ENCODE peak calls at places on chromosomes 12 and 14, in ten cellular contexts. One of them, this sample, is unnamed.

GRCh38 chr14:98608071-98609060 is 663.6 kb downstream of the BCL11B start:
- DNase-seq in neuronal stem cell: no peak
- DNase-seq in NCI-H1930: no peak
- DNase-seq in lung microvascular endothelial cell: no peak
- DNase-seq in cardiac muscle cell: no peak
- DNase-seq in colonic mucosa: no peak
- DNase-seq in neural crest cell: no peak
- DNase-seq in T-helper 9 cell: no peak
- DNase-seq in right atrium auricular region: no peak
- DNase-seq in cardiac fibroblast: no peak
- DNase-seq in this sample: no peak

GRCh38 chr12:24244801-24245200 is 295.3 kb upstream of the SOX5 start:
- DNase-seq in neuronal stem cell: no peak
- DNase-seq in NCI-H1930: peak
- DNase-seq in lung microvascular endothelial cell: no peak
- DNase-seq in cardiac muscle cell: no peak
- DNase-seq in colonic mucosa: no peak
- DNase-seq in neural crest cell: no peak
- DNase-seq in T-helper 9 cell: no peak
- DNase-seq in right atrium auricular region: no peak
- DNase-seq in cardiac fibroblast: no peak
- DNase-seq in this sample: no peak

GRCh38 chr12:13205809-13206559 is 9.5 kb downstream of the EMP1 start:
- DNase-seq in neuronal stem cell: no peak
- DNase-seq in NCI-H1930: no peak
- DNase-seq in lung microvascular endothelial cell: no peak
- DNase-seq in cardiac muscle cell: no peak
- DNase-seq in colonic mucosa: no peak
- DNase-seq in neural crest cell: no peak
- DNase-seq in T-helper 9 cell: no peak
- DNase-seq in right atrium auricular region: no peak
- DNase-seq in cardiac fibroblast: peak
- DNase-seq in this sample: peak

GRCh38 chr14:36971263-36971855 is 201.0 kb downstream of the SLC25A21 start:
- DNase-seq in neuronal stem cell: no peak
- DNase-seq in NCI-H1930: no peak
- DNase-seq in lung microvascular endothelial cell: no peak
- DNase-seq in cardiac muscle cell: no peak
- DNase-seq in colonic mucosa: no peak
- DNase-seq in neural crest cell: no peak
- DNase-seq in T-helper 9 cell: no peak
- DNase-seq in right atrium auricular region: no peak
- DNase-seq in cardiac fibroblast: no peak
- DNase-seq in this sample: no peak

GRCh38 chr14:60482743-60483142 is 3.1 kb downstream of the C14orf39 start:
- DNase-seq in neuronal stem cell: no peak
- DNase-seq in NCI-H1930: no peak
- DNase-seq in lung microvascular endothelial cell: peak
- DNase-seq in cardiac muscle cell: no peak
- DNase-seq in colonic mucosa: no peak
- DNase-seq in neural crest cell: no peak
- DNase-seq in T-helper 9 cell: no peak
- DNase-seq in right atrium auricular region: no peak
- DNase-seq in cardiac fibroblast: peak
- DNase-seq in this sample: no peak

GRCh38 chr12:97943359-97943758 is 480.8 kb downstream of the RMST start:
- DNase-seq in neuronal stem cell: no peak
- DNase-seq in NCI-H1930: no peak
- DNase-seq in lung microvascular endothelial cell: no peak
- DNase-seq in cardiac muscle cell: no peak
- DNase-seq in colonic mucosa: no peak
- DNase-seq in neural crest cell: no peak
- DNase-seq in T-helper 9 cell: no peak
- DNase-seq in right atrium auricular region: no peak
- DNase-seq in cardiac fibroblast: no peak
- DNase-seq in this sample: no peak

GRCh38 chr12:49089831-49090773 is 4.5 kb downstream of the DHH start:
- DNase-seq in neuronal stem cell: no peak
- DNase-seq in NCI-H1930: peak
- DNase-seq in lung microvascular endothelial cell: peak
- DNase-seq in cardiac muscle cell: peak
- DNase-seq in colonic mucosa: no peak
- DNase-seq in neural crest cell: peak
- DNase-seq in T-helper 9 cell: peak
- DNase-seq in right atrium auricular region: no peak
- DNase-seq in cardiac fibroblast: peak
- DNase-seq in this sample: peak

GRCh38 chr12:124917135-124917840 is 2.8 kb upstream of the UBC start:
- DNase-seq in neuronal stem cell: peak
- DNase-seq in NCI-H1930: no peak
- DNase-seq in lung microvascular endothelial cell: peak
- DNase-seq in cardiac muscle cell: peak
- DNase-seq in colonic mucosa: peak
- DNase-seq in neural crest cell: peak
- DNase-seq in T-helper 9 cell: peak
- DNase-seq in right atrium auricular region: peak
- DNase-seq in cardiac fibroblast: peak
- DNase-seq in this sample: peak

GRCh38 chr12:46153267-46153872 is 115.5 kb downstream of the SLC38A1 start:
- DNase-seq in neuronal stem cell: no peak
- DNase-seq in NCI-H1930: no peak
- DNase-seq in lung microvascular endothelial cell: peak
- DNase-seq in cardiac muscle cell: peak
- DNase-seq in colonic mucosa: no peak
- DNase-seq in neural crest cell: no peak
- DNase-seq in T-helper 9 cell: no peak
- DNase-seq in right atrium auricular region: no peak
- DNase-seq in cardiac fibroblast: peak
- DNase-seq in this sample: peak

GRCh38 chr12:92759634-92760268 is 57.0 kb downstream of the PLEKHG7 start:
- DNase-seq in neuronal stem cell: no peak
- DNase-seq in NCI-H1930: no peak
- DNase-seq in lung microvascular endothelial cell: no peak
- DNase-seq in cardiac muscle cell: no peak
- DNase-seq in colonic mucosa: no peak
- DNase-seq in neural crest cell: no peak
- DNase-seq in T-helper 9 cell: no peak
- DNase-seq in right atrium auricular region: no peak
- DNase-seq in cardiac fibroblast: peak
- DNase-seq in this sample: peak

GRCh38 chr14:30214014-30214413 is 286.4 kb upstream of the PRKD1 start:
- DNase-seq in neuronal stem cell: no peak
- DNase-seq in NCI-H1930: no peak
- DNase-seq in lung microvascular endothelial cell: no peak
- DNase-seq in cardiac muscle cell: no peak
- DNase-seq in colonic mucosa: no peak
- DNase-seq in neural crest cell: no peak
- DNase-seq in T-helper 9 cell: no peak
- DNase-seq in right atrium auricular region: no peak
- DNase-seq in cardiac fibroblast: peak
- DNase-seq in this sample: no peak

GRCh38 chr12:13090054-13090453 is 13.4 kb downstream of the GSG1 start:
- DNase-seq in neuronal stem cell: no peak
- DNase-seq in NCI-H1930: no peak
- DNase-seq in lung microvascular endothelial cell: no peak
- DNase-seq in cardiac muscle cell: no peak
- DNase-seq in colonic mucosa: no peak
- DNase-seq in neural crest cell: no peak
- DNase-seq in T-helper 9 cell: no peak
- DNase-seq in right atrium auricular region: no peak
- DNase-seq in cardiac fibroblast: no peak
- DNase-seq in this sample: no peak

GRCh38 chr12:2076728-2077127 is 23.9 kb downstream of the CACNA1C start:
- DNase-seq in neuronal stem cell: no peak
- DNase-seq in NCI-H1930: no peak
- DNase-seq in lung microvascular endothelial cell: no peak
- DNase-seq in cardiac muscle cell: no peak
- DNase-seq in colonic mucosa: no peak
- DNase-seq in neural crest cell: no peak
- DNase-seq in T-helper 9 cell: no peak
- DNase-seq in right atrium auricular region: no peak
- DNase-seq in cardiac fibroblast: no peak
- DNase-seq in this sample: no peak

GRCh38 chr12:121274036-121274763 is 22.3 kb downstream of the CAMKK2 start:
- DNase-seq in neuronal stem cell: no peak
- DNase-seq in NCI-H1930: no peak
- DNase-seq in lung microvascular endothelial cell: no peak
- DNase-seq in cardiac muscle cell: no peak
- DNase-seq in colonic mucosa: no peak
- DNase-seq in neural crest cell: no peak
- DNase-seq in T-helper 9 cell: no peak
- DNase-seq in right atrium auricular region: no peak
- DNase-seq in cardiac fibroblast: no peak
- DNase-seq in this sample: no peak

GRCh38 chr12:1174659-1175058 is 183.6 kb downstream of the ERC1 start:
- DNase-seq in neuronal stem cell: no peak
- DNase-seq in NCI-H1930: peak
- DNase-seq in lung microvascular endothelial cell: no peak
- DNase-seq in cardiac muscle cell: no peak
- DNase-seq in colonic mucosa: no peak
- DNase-seq in neural crest cell: no peak
- DNase-seq in T-helper 9 cell: no peak
- DNase-seq in right atrium auricular region: no peak
- DNase-seq in cardiac fibroblast: no peak
- DNase-seq in this sample: no peak

GRCh38 chr12:28033538-28033915 is 61.0 kb upstream of the PTHLH start:
- DNase-seq in neuronal stem cell: no peak
- DNase-seq in NCI-H1930: no peak
- DNase-seq in lung microvascular endothelial cell: no peak
- DNase-seq in cardiac muscle cell: no peak
- DNase-seq in colonic mucosa: no peak
- DNase-seq in neural crest cell: no peak
- DNase-seq in T-helper 9 cell: no peak
- DNase-seq in right atrium auricular region: no peak
- DNase-seq in cardiac fibroblast: peak
- DNase-seq in this sample: no peak

This sample was measured in myocyte.